ENCODE peak calls at places on chromosome 15, in five cellular contexts. One of them, this sample, is unnamed.
A peak's percentile ranks its signal among the peaks of the same experiment; 100 is the strongest.

GRCh38 chr15:35306361-35306981 is 221.4 kb upstream of the NANOGP8 start:
- DNase-seq in right atrium auricular region: no peak
- DNase-seq in GM06990: no peak
- DNase-seq in ovary: no peak
- DNase-seq in psoas muscle: no peak
- DNase-seq in this sample: peak; percentile 12

GRCh38 chr15:100207053-100207452 is 134.7 kb downstream of the ADAMTS17 start:
- DNase-seq in right atrium auricular region: no peak
- DNase-seq in GM06990: no peak
- DNase-seq in ovary: no peak
- DNase-seq in psoas muscle: no peak
- DNase-seq in this sample: no peak

GRCh38 chr15:42131826-42132806 is 24.3 kb downstream of the PLA2G4F start:
- DNase-seq in right atrium auricular region: peak; percentile 48
- DNase-seq in GM06990: no peak
- DNase-seq in ovary: no peak
- DNase-seq in psoas muscle: no peak
- DNase-seq in this sample: no peak

GRCh38 chr15:45084163-45084562 is 29.8 kb downstream of the DUOX2 start:
- DNase-seq in right atrium auricular region: no peak
- DNase-seq in GM06990: no peak
- DNase-seq in ovary: no peak
- DNase-seq in psoas muscle: no peak
- DNase-seq in this sample: no peak

GRCh38 chr15:44633603-44634002 is 29.9 kb downstream of the SPG11 start:
- DNase-seq in right atrium auricular region: no peak
- DNase-seq in GM06990: no peak
- DNase-seq in ovary: no peak
- DNase-seq in psoas muscle: no peak
- DNase-seq in this sample: peak; percentile 24

GRCh38 chr15:80620931-80621330 is 74.2 kb upstream of the ABHD17C start:
- DNase-seq in right atrium auricular region: no peak
- DNase-seq in GM06990: no peak
- DNase-seq in ovary: no peak
- DNase-seq in psoas muscle: no peak
- DNase-seq in this sample: no peak

GRCh38 chr15:75727031-75727531 is 14.4 kb upstream of the CSPG4 start:
- DNase-seq in right atrium auricular region: no peak
- DNase-seq in GM06990: no peak
- DNase-seq in ovary: no peak
- DNase-seq in psoas muscle: no peak
- DNase-seq in this sample: no peak

GRCh38 chr15:93105510-93105909 is 16.5 kb upstream of the RGMA start:
- DNase-seq in right atrium auricular region: no peak
- DNase-seq in GM06990: no peak
- DNase-seq in ovary: no peak
- DNase-seq in psoas muscle: no peak
- DNase-seq in this sample: no peak

GRCh38 chr15:63600001-63600645 is 2.9 kb downstream of the FBXL22 start:
- DNase-seq in right atrium auricular region: no peak
- DNase-seq in GM06990: no peak
- DNase-seq in ovary: no peak
- DNase-seq in psoas muscle: peak; percentile 43
- DNase-seq in this sample: no peak

GRCh38 chr15:81015595-81016252 is 15.0 kb downstream of the TLNRD1 start:
- DNase-seq in right atrium auricular region: no peak
- DNase-seq in GM06990: no peak
- DNase-seq in ovary: no peak
- DNase-seq in psoas muscle: peak; percentile 34
- DNase-seq in this sample: no peak

GRCh38 chr15:41487802-41488201 is 5.9 kb upstream of the ITPKA start:
- DNase-seq in right atrium auricular region: no peak
- DNase-seq in GM06990: no peak
- DNase-seq in ovary: no peak
- DNase-seq in psoas muscle: no peak
- DNase-seq in this sample: no peak

GRCh38 chr15:52651868-52652267 is 27.3 kb downstream of the ATOSA start:
- DNase-seq in right atrium auricular region: peak; percentile 74
- DNase-seq in GM06990: peak; percentile 43
- DNase-seq in ovary: peak; percentile 64
- DNase-seq in psoas muscle: peak; percentile 29
- DNase-seq in this sample: peak; percentile 86

GRCh38 chr15:52438047-52438446 is 90.6 kb downstream of the MYO5A start:
- DNase-seq in right atrium auricular region: no peak
- DNase-seq in GM06990: no peak
- DNase-seq in ovary: no peak
- DNase-seq in psoas muscle: no peak
- DNase-seq in this sample: no peak

GRCh38 chr15:34122771-34123183 is 20.9 kb downstream of the PGBD4 start:
- DNase-seq in right atrium auricular region: no peak
- DNase-seq in GM06990: peak; percentile 53
- DNase-seq in ovary: no peak
- DNase-seq in psoas muscle: no peak
- DNase-seq in this sample: peak; percentile 68

GRCh38 chr15:78306176-78306774 is 6.9 kb upstream of the SKIC8 start:
- DNase-seq in right atrium auricular region: no peak
- DNase-seq in GM06990: no peak
- DNase-seq in ovary: no peak
- DNase-seq in psoas muscle: no peak
- DNase-seq in this sample: no peak

GRCh38 chr15:62059818-62060115 is 480 bp downstream of the VPS13C start:
- DNase-seq in right atrium auricular region: no peak
- DNase-seq in GM06990: peak; percentile 83
- DNase-seq in ovary: peak; percentile 58
- DNase-seq in psoas muscle: peak; percentile 50
- DNase-seq in this sample: peak; percentile 94

GRCh38 chr15:63560741-63561448 is 36.3 kb upstream of the FBXL22 start:
- DNase-seq in right atrium auricular region: no peak
- DNase-seq in GM06990: peak; percentile 46
- DNase-seq in ovary: no peak
- DNase-seq in psoas muscle: no peak
- DNase-seq in this sample: peak; percentile 56

GRCh38 chr15:75044258-75044878 is 21.0 kb downstream of the PPCDC start:
- DNase-seq in right atrium auricular region: no peak
- DNase-seq in GM06990: no peak
- DNase-seq in ovary: no peak
- DNase-seq in psoas muscle: no peak
- DNase-seq in this sample: peak; percentile 48

GRCh38 chr15:31365655-31366127 is 39.1 kb downstream of the KLF13 start:
- DNase-seq in right atrium auricular region: peak; percentile 99
- DNase-seq in GM06990: peak; percentile 85
- DNase-seq in ovary: peak; percentile 92
- DNase-seq in psoas muscle: peak; percentile 88
- DNase-seq in this sample: peak; percentile 75

GRCh38 chr15:82790321-82790720 is 15.5 kb downstream of the FSD2 start:
- DNase-seq in right atrium auricular region: no peak
- DNase-seq in GM06990: no peak
- DNase-seq in ovary: no peak
- DNase-seq in psoas muscle: no peak
- DNase-seq in this sample: no peak

GRCh38 chr15:39918688-39919385 is 1.2 kb downstream of the GPR176 start:
- DNase-seq in right atrium auricular region: no peak
- DNase-seq in GM06990: no peak
- DNase-seq in ovary: no peak
- DNase-seq in psoas muscle: no peak
- DNase-seq in this sample: no peak

GRCh38 chr15:34214135-34214534 is 4.2 kb upstream of the KATNBL1 start:
- DNase-seq in right atrium auricular region: no peak
- DNase-seq in GM06990: no peak
- DNase-seq in ovary: no peak
- DNase-seq in psoas muscle: no peak
- DNase-seq in this sample: no peak

GRCh38 chr15:56244811-56245576 is 1.3 kb upstream of the RFX7 start:
- DNase-seq in right atrium auricular region: no peak
- DNase-seq in GM06990: peak; percentile 67
- DNase-seq in ovary: peak; percentile 36
- DNase-seq in psoas muscle: no peak
- DNase-seq in this sample: peak; percentile 78

GRCh38 chr15:65408370-65409283 is 14.1 kb downstream of the IGDCC4 start:
- DNase-seq in right atrium auricular region: no peak
- DNase-seq in GM06990: no peak
- DNase-seq in ovary: no peak
- DNase-seq in psoas muscle: no peak
- DNase-seq in this sample: no peak

GRCh38 chr15:94168250-94168649 is 63.1 kb upstream of the MCTP2 start:
- DNase-seq in right atrium auricular region: no peak
- DNase-seq in GM06990: no peak
- DNase-seq in ovary: no peak
- DNase-seq in psoas muscle: no peak
- DNase-seq in this sample: no peak
- TF ChIP-seq CTCF in right atrium auricular region: no peak
- TF ChIP-seq CTCF in GM06990: peak; percentile 19
- TF ChIP-seq CTCF in ovary: no peak
- TF ChIP-seq CTCF in psoas muscle: no peak
- TF ChIP-seq CTCF in this sample: peak; percentile 25

DNA sequence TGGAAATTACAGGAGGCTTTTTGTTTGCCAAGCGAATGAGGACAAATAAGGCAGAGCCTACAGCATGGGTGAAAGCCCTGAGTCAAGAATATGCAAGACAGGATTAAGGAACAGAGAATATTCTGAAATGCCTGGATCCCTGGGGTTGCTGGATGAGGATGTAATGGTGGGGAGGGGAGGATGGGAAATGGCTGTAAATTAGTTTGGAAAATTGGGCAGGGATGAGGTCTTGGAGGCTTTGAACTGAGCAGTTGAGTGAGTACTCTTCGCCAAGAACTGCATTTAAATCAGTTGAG is 198.7 kb upstream of the NR2E3 start:
- DNase-seq in right atrium auricular region: no peak
- DNase-seq in GM06990: no peak
- DNase-seq in ovary: no peak
- DNase-seq in psoas muscle: no peak
- DNase-seq in this sample: no peak
- TF ChIP-seq CTCF in right atrium auricular region: no peak
- TF ChIP-seq CTCF in GM06990: no peak
- TF ChIP-seq CTCF in ovary: no peak
- TF ChIP-seq CTCF in psoas muscle: no peak
- TF ChIP-seq CTCF in this sample: no peak

GRCh38 chr15:99110581-99111320 is 5.9 kb downstream of the SYNM start:
- DNase-seq in right atrium auricular region: no peak
- DNase-seq in GM06990: no peak
- DNase-seq in ovary: no peak
- DNase-seq in psoas muscle: no peak
- DNase-seq in this sample: no peak
- TF ChIP-seq CTCF in right atrium auricular region: no peak
- TF ChIP-seq CTCF in GM06990: no peak
- TF ChIP-seq CTCF in ovary: no peak
- TF ChIP-seq CTCF in psoas muscle: no peak
- TF ChIP-seq CTCF in this sample: no peak

GRCh38 chr15:60798821-60799220 is 319.9 kb upstream of the ICE2 start:
- DNase-seq in right atrium auricular region: no peak
- DNase-seq in GM06990: peak; percentile 26
- DNase-seq in ovary: no peak
- DNase-seq in psoas muscle: no peak
- DNase-seq in this sample: peak; percentile 52
- TF ChIP-seq CTCF in right atrium auricular region: no peak
- TF ChIP-seq CTCF in GM06990: no peak
- TF ChIP-seq CTCF in ovary: no peak
- TF ChIP-seq CTCF in psoas muscle: no peak
- TF ChIP-seq CTCF in this sample: no peak

DNA sequence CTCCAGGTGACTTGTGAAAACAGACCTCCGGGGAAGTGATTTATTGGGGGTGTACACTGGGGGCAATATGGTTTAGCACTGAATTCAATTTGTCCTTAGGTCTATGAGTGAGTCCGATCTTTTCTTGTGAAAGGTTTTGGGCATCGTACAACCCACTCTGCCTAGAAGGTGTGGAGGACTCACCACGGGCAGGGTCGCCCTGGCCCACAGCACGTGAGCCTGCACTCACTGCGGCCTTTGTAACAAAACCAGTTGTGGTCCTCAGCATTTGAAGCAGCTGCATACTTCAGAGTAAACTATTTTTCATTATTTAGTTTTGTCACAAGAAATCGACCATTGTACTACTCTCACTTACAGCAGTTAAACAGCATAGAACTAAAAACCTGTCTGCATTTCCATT is 72.6 kb upstream of the BLM start:
- DNase-seq in right atrium auricular region: no peak
- DNase-seq in GM06990: no peak
- DNase-seq in ovary: no peak
- DNase-seq in psoas muscle: no peak
- DNase-seq in this sample: no peak
- TF ChIP-seq CTCF in right atrium auricular region: no peak
- TF ChIP-seq CTCF in GM06990: no peak
- TF ChIP-seq CTCF in ovary: no peak
- TF ChIP-seq CTCF in psoas muscle: no peak
- TF ChIP-seq CTCF in this sample: no peak

GRCh38 chr15:66505818-66506217 is 692 bp downstream of the ZWILCH start:
- DNase-seq in right atrium auricular region: no peak
- DNase-seq in GM06990: no peak
- DNase-seq in ovary: no peak
- DNase-seq in psoas muscle: no peak
- DNase-seq in this sample: no peak

GRCh38 chr15:66504563-66505429 is at the start of the genes RPL4 and ZWILCH:
- DNase-seq in right atrium auricular region: peak; percentile 82
- DNase-seq in GM06990: peak; percentile 90
- DNase-seq in ovary: peak; percentile 84
- DNase-seq in psoas muscle: peak; percentile 84
- DNase-seq in this sample: peak; percentile 95

GRCh38 chr15:66503780-66504562 is 684 bp downstream of the RPL4 start:
- DNase-seq in right atrium auricular region: no peak
- DNase-seq in GM06990: no peak
- DNase-seq in ovary: no peak
- DNase-seq in psoas muscle: no peak
- DNase-seq in this sample: no peak

GRCh38 chr15:66502491-66502890 is 2.2 kb downstream of the RPL4 start:
- DNase-seq in right atrium auricular region: no peak
- DNase-seq in GM06990: no peak
- DNase-seq in ovary: no peak
- DNase-seq in psoas muscle: no peak
- DNase-seq in this sample: no peak

DNA sequence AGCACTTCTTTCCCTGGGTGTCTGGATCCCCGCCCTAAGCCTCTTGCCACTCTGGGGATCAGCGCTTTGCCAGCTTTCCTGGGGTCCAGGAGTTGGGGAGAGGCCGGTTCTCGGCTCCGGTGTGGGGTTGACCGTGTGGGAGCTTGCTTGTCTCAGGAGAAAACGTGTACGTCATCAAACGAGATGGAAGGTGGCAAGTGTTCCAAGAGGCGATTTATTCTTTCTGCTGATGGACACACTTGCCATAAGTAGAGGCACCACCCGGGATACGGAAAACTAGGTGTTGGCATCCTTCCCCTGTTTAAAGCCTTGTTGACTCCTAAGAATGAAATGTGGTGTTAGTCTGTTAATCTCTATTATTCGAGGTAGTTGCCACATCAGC is 295 bp downstream of the ZWILCH start:
- DNase-seq in right atrium auricular region: no peak
- DNase-seq in GM06990: no peak
- DNase-seq in ovary: no peak
- DNase-seq in psoas muscle: no peak
- DNase-seq in this sample: no peak
- TF ChIP-seq CTCF in right atrium auricular region: no peak
- TF ChIP-seq CTCF in GM06990: no peak
- TF ChIP-seq CTCF in ovary: no peak
- TF ChIP-seq CTCF in psoas muscle: no peak
- TF ChIP-seq CTCF in this sample: no peak

GRCh38 chr15:91660174-91660649 is 193.3 kb upstream of the SLCO3A1 start:
- DNase-seq in right atrium auricular region: no peak
- DNase-seq in GM06990: no peak
- DNase-seq in ovary: no peak
- DNase-seq in psoas muscle: no peak
- DNase-seq in this sample: no peak
- TF ChIP-seq CTCF in right atrium auricular region: no peak
- TF ChIP-seq CTCF in GM06990: no peak
- TF ChIP-seq CTCF in ovary: no peak
- TF ChIP-seq CTCF in psoas muscle: no peak
- TF ChIP-seq CTCF in this sample: no peak

This sample was measured in GM12865.